ENCODE peak calls at places on chromosome 12, in seven cellular contexts. I is AG04450, P is BE2C, R is ovary, E is prostate gland, Y is fibroblast of lung, Z is K562. U is an unnamed sample. For H3K9me3, the result is how much of the 10 kb centered on the place peaks cover.

GRCh38 chr12:48414046-48414445 is 58.3 kb upstream of the ANP32D start:
- DNase-seq in I (no peak), P (no peak), R (no peak), E (no peak), Y (no peak), Z (no peak), U (no peak)

GRCh38 chr12:111624540-111624939 is 25.4 kb upstream of the ATXN2 start:
- DNase-seq in I (no peak), P (no peak), R (no peak), E (no peak), Y (no peak), Z (peak), U (no peak)

GRCh38 chr12:128643106-128643651 is 180.6 kb downstream of the SLC15A4 start:
- DNase-seq in I (no peak), P (no peak), R (no peak), E (no peak), Y (no peak), Z (no peak), U (no peak)

GRCh38 chr12:95390192-95390591 is 83.8 kb upstream of the METAP2 start:
- DNase-seq in I (no peak), P (no peak), R (no peak), E (no peak), Y (no peak), Z (no peak), U (no peak)

GRCh38 chr12:18703326-18703725 is 34.5 kb downstream of the PLCZ1 start:
- DNase-seq in I (no peak), P (no peak), R (no peak), E (no peak), Y (no peak), Z (no peak), U (no peak)

GRCh38 chr12:124568431-124569374 is 1.3 kb upstream of the NCOR2 start:
- DNase-seq in I (peak), P (peak), R (peak), E (peak), Y (peak), Z (no peak), U (no peak)

GRCh38 chr12:30877110-30877875 is 49.3 kb upstream of the TSPAN11 start:
- DNase-seq in I (no peak), P (no peak), R (no peak), E (peak), Y (no peak), Z (no peak), U (no peak)

GRCh38 chr12:90622431-90622830 is 332.5 kb downstream of the CCER1 start:
- DNase-seq in I (peak), P (peak), R (no peak), E (no peak), Y (peak), Z (no peak), U (no peak)

GRCh38 chr12:90280564-90281058 is 572.0 kb upstream of the ATP2B1 start:
- DNase-seq in I (no peak), P (no peak), R (no peak), E (no peak), Y (peak), Z (no peak), U (no peak)

GRCh38 chr12:113298861-113299545 is 35.9 kb downstream of the SLC8B1 start:
- DNase-seq in I (no peak), P (no peak), R (peak), E (no peak), Y (peak), Z (no peak), U (peak)
- TF ChIP-seq CTCF in I (no peak), P (no peak), R (no peak), E (no peak), Y (no peak), Z (no peak), U (no peak)

GRCh38 chr12:64494998-64495729 is 43.2 kb downstream of the TBK1 start:
- DNase-seq in I (no peak), P (peak), R (no peak), E (no peak), Y (no peak), Z (no peak), U (no peak)

GRCh38 chr12:64491718-64492117 is 39.8 kb downstream of the TBK1 start:
- DNase-seq in I (no peak), P (no peak), R (no peak), E (no peak), Y (no peak), Z (no peak), U (no peak)

GRCh38 chr12:64496839-64497400 is 45.0 kb downstream of the TBK1 start:
- DNase-seq in I (no peak), P (no peak), R (no peak), E (no peak), Y (no peak), Z (no peak), U (no peak)

GRCh38 chr12:64497903-64498302 is 46.0 kb downstream of the TBK1 start:
- DNase-seq in I (no peak), P (no peak), R (no peak), E (no peak), Y (no peak), Z (no peak), U (no peak)

DNA sequence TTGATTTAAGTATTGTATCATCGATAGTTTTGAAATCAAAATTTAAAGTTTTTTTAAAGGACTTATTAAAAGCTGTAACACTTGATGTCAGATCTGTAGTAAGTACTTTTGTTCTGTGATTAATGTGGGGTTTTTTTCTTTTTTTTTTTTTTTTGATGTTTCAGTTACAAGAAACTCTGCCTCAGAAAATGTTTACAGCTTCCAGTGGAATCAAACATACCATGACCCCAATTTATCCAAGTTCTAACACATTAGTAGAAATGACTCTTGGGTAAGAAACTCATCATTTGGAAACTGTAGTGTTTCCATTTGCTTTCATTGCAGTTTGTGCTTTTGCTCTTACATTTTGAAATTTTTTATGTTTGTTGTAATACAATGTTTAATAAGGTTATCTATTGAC is 45.6 kb downstream of the TBK1 start:
- DNase-seq in I (no peak), P (no peak), R (no peak), E (no peak), Y (no peak), Z (no peak), U (no peak)
- H3K9me3 ChIP-seq in I (under half), P (under half), R (under half), E (under half), Y (under half), Z (under half), U (under half)

GRCh38 chr12:96402061-96402460 is 1.8 kb upstream of the CDK17 start:
- DNase-seq in I (no peak), P (no peak), R (no peak), E (no peak), Y (peak), Z (no peak), U (no peak)

GRCh38 chr12:96401061-96401871 is 1.0 kb upstream of the CDK17 start:
- DNase-seq in I (peak), P (no peak), R (no peak), E (peak), Y (peak), Z (peak), U (no peak)

GRCh38 chr12:96399919-96400630 is at the start of gene CDK17:
- DNase-seq in I (peak), P (peak), R (peak), E (peak), Y (peak), Z (peak), U (peak)

GRCh38 chr12:96399081-96399918 is 939 bp downstream of the CDK17 start:
- DNase-seq in I (no peak), P (peak), R (peak), E (peak), Y (peak), Z (peak), U (peak)

DNA sequence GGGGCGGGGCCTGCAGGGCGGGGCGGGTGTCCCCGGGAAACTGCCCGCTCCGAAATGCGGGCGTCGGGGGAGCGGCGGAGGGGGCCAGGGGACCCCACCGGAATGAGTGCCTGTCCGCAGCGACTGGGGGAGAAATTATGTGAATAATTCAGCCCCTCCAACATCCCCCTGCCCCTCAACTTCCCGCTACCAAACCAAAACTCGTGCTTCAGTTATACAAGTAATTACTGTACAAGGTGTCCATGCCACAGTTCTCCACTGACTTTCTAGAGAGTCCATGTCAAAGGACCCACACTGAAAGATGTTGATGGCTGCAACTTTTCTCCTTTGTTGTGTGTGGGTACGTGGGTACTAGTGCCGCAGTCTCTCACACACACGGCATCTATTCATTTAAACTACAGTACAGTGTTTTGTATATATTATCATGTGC is 407 bp upstream of the CDK17 start:
- DNase-seq in I (no peak), P (no peak), R (no peak), E (no peak), Y (peak), Z (no peak), U (no peak)
- TF ChIP-seq CTCF in I (no peak), P (no peak), R (no peak), E (no peak), Y (no peak), Z (no peak), U (no peak)

GRCh38 chr12:83505586-83505985 is 818.9 kb downstream of the TMTC2 start:
- DNase-seq in I (no peak), P (no peak), R (no peak), E (no peak), Y (no peak), Z (no peak), U (no peak)
- H3K9me3 ChIP-seq in I (under half), P (under half), R (under half), E (under half), Y (under half), Z (under half), U (under half)